ENCODE peak calls at places on chromosome 11, in four cellular contexts. One of them, this sample, is unnamed.

GRCh38 chr11:40825435-40825834 is 634.0 kb downstream of the LRRC4C start:
- DNase-seq in H9: no peak
- DNase-seq in AG10803: no peak
- DNase-seq in foreskin keratinocyte: no peak
- DNase-seq in this sample: no peak

GRCh38 chr11:1763336-1763795 is 361 bp downstream of the CTSD start:
- DNase-seq in foreskin keratinocyte: no peak
- DNase-seq in H9: no peak
- DNase-seq in AG10803: no peak
- DNase-seq in this sample: no peak

GRCh38 chr11:7512525-7513209 is 1.1 kb upstream of the PPFIBP2 start:
- DNase-seq in H9: no peak
- DNase-seq in AG10803: peak
- DNase-seq in foreskin keratinocyte: no peak
- DNase-seq in this sample: peak

GRCh38 chr11:15818132-15818842 is 538.1 kb downstream of the SOX6 start:
- DNase-seq in foreskin keratinocyte: no peak
- DNase-seq in H9: no peak
- DNase-seq in AG10803: no peak
- DNase-seq in this sample: no peak

GRCh38 chr11:9606799-9607510 is 33.5 kb downstream of the WEE1 start:
- DNase-seq in AG10803: no peak
- DNase-seq in H9: peak
- DNase-seq in foreskin keratinocyte: no peak
- DNase-seq in this sample: no peak

GRCh38 chr11:25566298-25567200 is 765.4 kb upstream of the ANO3 start:
- DNase-seq in H9: no peak
- DNase-seq in foreskin keratinocyte: peak
- DNase-seq in AG10803: no peak
- DNase-seq in this sample: no peak

GRCh38 chr11:13759050-13759449 is 90.6 kb downstream of the FAR1 start:
- DNase-seq in foreskin keratinocyte: no peak
- DNase-seq in H9: no peak
- DNase-seq in AG10803: no peak
- DNase-seq in this sample: no peak

GRCh38 chr11:36475192-36475591 is 34.9 kb downstream of the TRAF6 start:
- DNase-seq in AG10803: peak
- DNase-seq in foreskin keratinocyte: peak
- DNase-seq in H9: no peak
- DNase-seq in this sample: no peak

GRCh38 chr11:61162092-61162935 is 1.1 kb upstream of the VPS37C start:
- DNase-seq in AG10803: no peak
- DNase-seq in H9: no peak
- DNase-seq in foreskin keratinocyte: no peak
- DNase-seq in this sample: peak

GRCh38 chr11:43903969-43904368 is 23.3 kb downstream of the ALKBH3 start:
- DNase-seq in foreskin keratinocyte: no peak
- DNase-seq in H9: no peak
- DNase-seq in AG10803: no peak
- DNase-seq in this sample: no peak

GRCh38 chr11:63837027-63837688 is 1.8 kb upstream of the MARK2 start:
- DNase-seq in AG10803: peak
- DNase-seq in foreskin keratinocyte: peak
- DNase-seq in H9: peak
- DNase-seq in this sample: peak

GRCh38 chr11:75588067-75588481 is 26.0 kb downstream of the SERPINH1 start:
- DNase-seq in AG10803: no peak
- DNase-seq in foreskin keratinocyte: no peak
- DNase-seq in H9: no peak
- DNase-seq in this sample: no peak

GRCh38 chr11:75734491-75735180 is 17.0 kb downstream of the MOGAT2 start:
- DNase-seq in H9: no peak
- DNase-seq in AG10803: no peak
- DNase-seq in foreskin keratinocyte: no peak
- DNase-seq in this sample: no peak

GRCh38 chr11:12577746-12578644 is 96.2 kb upstream of the TEAD1 start:
- DNase-seq in foreskin keratinocyte: no peak
- DNase-seq in AG10803: no peak
- DNase-seq in H9: no peak
- DNase-seq in this sample: no peak

GRCh38 chr11:8098361-8098760 is 17.4 kb downstream of the TUB start:
- DNase-seq in AG10803: peak
- DNase-seq in H9: no peak
- DNase-seq in foreskin keratinocyte: no peak
- DNase-seq in this sample: no peak

GRCh38 chr11:131624526-131624925 is 254.1 kb downstream of the NTM start:
- DNase-seq in H9: no peak
- DNase-seq in AG10803: peak
- DNase-seq in foreskin keratinocyte: no peak
- DNase-seq in this sample: no peak

GRCh38 chr11:66313321-66314185 is 3.3 kb downstream of the CD248 start:
- DNase-seq in foreskin keratinocyte: no peak
- DNase-seq in AG10803: peak
- DNase-seq in H9: peak
- DNase-seq in this sample: peak
- TF ChIP-seq CTCF in foreskin keratinocyte: peak
- TF ChIP-seq CTCF in AG10803: peak
- TF ChIP-seq CTCF in H9: peak
- TF ChIP-seq CTCF in this sample: peak

GRCh38 chr11:66220566-66220935 is 47.9 kb upstream of the RAB1B start:
- DNase-seq in foreskin keratinocyte: no peak
- DNase-seq in H9: no peak
- DNase-seq in AG10803: no peak
- DNase-seq in this sample: no peak

GRCh38 chr11:66219846-66220565 is 48.4 kb upstream of the RAB1B start:
- DNase-seq in H9: peak
- DNase-seq in AG10803: no peak
- DNase-seq in foreskin keratinocyte: no peak
- DNase-seq in this sample: no peak

GRCh38 chr11:66221012-66221411 is 47.4 kb upstream of the RAB1B start:
- DNase-seq in foreskin keratinocyte: no peak
- DNase-seq in AG10803: no peak
- DNase-seq in H9: peak
- DNase-seq in this sample: no peak

GRCh38 chr11:66222358-66223149 is 45.9 kb upstream of the RAB1B start:
- DNase-seq in H9: peak
- DNase-seq in foreskin keratinocyte: peak
- DNase-seq in AG10803: peak
- DNase-seq in this sample: peak

DNA sequence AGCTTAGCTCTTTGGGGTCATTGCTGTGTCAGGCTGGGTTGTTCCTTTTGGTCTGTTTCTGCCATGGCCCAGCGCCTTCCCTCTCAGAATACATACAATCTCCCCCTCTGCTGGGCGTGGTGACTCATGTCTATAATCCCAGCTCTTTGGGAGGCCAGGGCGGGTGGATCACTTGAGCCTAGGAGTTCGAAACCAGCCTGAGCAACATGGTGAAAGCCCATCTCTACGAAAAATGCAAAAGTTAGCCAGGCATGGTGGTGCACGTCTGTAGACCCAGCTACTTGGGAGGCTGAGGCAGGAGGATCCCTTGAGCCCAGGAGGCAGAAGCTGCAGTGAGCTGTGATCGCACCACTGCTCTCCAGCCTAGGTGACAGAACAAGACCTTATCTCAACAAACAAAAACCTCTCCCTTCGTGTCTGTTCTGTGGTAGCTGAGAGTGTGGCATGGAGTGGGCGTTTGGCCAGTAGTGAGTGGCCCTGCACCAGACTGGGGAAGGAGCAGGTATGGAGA is 46.7 kb upstream of the RAB1B start:
- DNase-seq in foreskin keratinocyte: no peak
- DNase-seq in H9: peak
- DNase-seq in AG10803: no peak
- DNase-seq in this sample: no peak
- TF ChIP-seq CTCF in foreskin keratinocyte: no peak
- TF ChIP-seq CTCF in H9: no peak
- TF ChIP-seq CTCF in AG10803: no peak
- TF ChIP-seq CTCF in this sample: no peak

DNA sequence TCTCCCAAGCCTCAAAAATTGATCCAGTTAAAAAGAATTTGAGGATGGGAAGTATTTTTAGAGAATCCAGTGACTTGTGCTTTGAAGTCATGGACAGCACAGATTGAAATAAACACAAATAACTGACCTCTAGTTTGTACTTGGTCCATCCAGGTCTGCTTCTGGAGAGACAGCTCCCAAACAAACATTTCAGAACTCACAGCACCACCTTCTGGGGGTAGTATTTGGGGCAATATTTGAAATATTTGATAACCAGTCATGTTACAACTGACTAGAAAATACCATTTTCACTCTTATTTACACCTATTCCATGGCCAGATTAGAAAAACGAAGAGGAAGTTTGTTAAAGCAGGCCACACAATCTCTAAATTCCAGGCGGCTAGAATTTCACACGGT is 56.2 kb downstream of the CTSC start:
- DNase-seq in foreskin keratinocyte: no peak
- DNase-seq in AG10803: no peak
- DNase-seq in H9: no peak
- DNase-seq in this sample: no peak
- TF ChIP-seq CTCF in foreskin keratinocyte: peak
- TF ChIP-seq CTCF in AG10803: peak
- TF ChIP-seq CTCF in H9: peak
- TF ChIP-seq CTCF in this sample: no peak

DNA sequence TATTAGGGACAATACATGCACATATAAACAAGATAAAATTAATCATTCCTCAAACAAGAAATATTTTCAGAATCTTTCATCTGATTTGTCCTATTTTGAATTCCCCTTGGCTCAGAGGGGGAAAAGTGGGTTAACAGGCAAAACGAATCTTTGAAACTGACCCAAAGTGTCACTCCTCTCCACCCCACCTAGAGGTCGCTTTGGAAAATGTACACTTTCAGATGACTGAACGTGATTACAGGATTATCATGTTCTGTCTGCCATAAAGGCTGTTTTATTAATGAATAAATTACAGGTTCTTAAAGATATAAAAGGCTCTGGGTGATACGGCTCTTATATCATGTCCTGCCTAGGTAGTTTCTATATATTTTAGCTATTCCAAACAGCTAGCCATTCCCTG is 1735.0 kb downstream of the LRRC4C start:
- DNase-seq in AG10803: no peak
- DNase-seq in foreskin keratinocyte: no peak
- DNase-seq in H9: no peak
- DNase-seq in this sample: no peak
- TF ChIP-seq CTCF in AG10803: no peak
- TF ChIP-seq CTCF in foreskin keratinocyte: no peak
- TF ChIP-seq CTCF in H9: peak
- TF ChIP-seq CTCF in this sample: no peak

GRCh38 chr11:118258410-118258809 is 5.7 kb downstream of the MPZL2 start:
- DNase-seq in foreskin keratinocyte: no peak
- DNase-seq in AG10803: no peak
- DNase-seq in H9: no peak
- DNase-seq in this sample: no peak
- TF ChIP-seq CTCF in foreskin keratinocyte: peak
- TF ChIP-seq CTCF in AG10803: peak
- TF ChIP-seq CTCF in H9: peak
- TF ChIP-seq CTCF in this sample: no peak

DNA sequence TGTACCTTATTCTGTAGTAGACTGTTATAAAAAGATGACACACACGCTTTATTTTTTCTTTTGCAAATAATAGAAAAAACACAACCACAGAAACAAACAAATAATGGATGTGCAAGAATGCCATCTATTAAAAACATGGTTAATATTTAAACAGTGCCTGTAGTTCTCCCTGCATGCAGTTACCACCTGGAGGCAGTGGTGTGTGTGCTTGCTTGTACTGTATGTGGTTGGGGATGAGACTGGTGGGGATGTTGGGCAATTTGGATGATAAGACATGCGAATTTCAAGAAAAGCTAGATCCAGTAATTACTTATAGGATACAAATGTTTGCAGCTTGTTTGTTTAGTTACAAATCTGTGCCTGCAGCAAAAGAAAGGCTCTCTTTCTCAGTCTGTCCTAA is 3.6 kb downstream of the C11orf87 start:
- DNase-seq in AG10803: peak
- DNase-seq in foreskin keratinocyte: no peak
- DNase-seq in H9: no peak
- DNase-seq in this sample: no peak
- TF ChIP-seq CTCF in AG10803: peak
- TF ChIP-seq CTCF in foreskin keratinocyte: no peak
- TF ChIP-seq CTCF in H9: no peak
- TF ChIP-seq CTCF in this sample: no peak

GRCh38 chr11:72352859-72353551 is 81.3 kb downstream of the CLPB start:
- DNase-seq in foreskin keratinocyte: no peak
- DNase-seq in H9: peak
- DNase-seq in AG10803: peak
- DNase-seq in this sample: peak
- TF ChIP-seq CTCF in foreskin keratinocyte: peak
- TF ChIP-seq CTCF in H9: peak
- TF ChIP-seq CTCF in AG10803: peak
- TF ChIP-seq CTCF in this sample: peak

DNA sequence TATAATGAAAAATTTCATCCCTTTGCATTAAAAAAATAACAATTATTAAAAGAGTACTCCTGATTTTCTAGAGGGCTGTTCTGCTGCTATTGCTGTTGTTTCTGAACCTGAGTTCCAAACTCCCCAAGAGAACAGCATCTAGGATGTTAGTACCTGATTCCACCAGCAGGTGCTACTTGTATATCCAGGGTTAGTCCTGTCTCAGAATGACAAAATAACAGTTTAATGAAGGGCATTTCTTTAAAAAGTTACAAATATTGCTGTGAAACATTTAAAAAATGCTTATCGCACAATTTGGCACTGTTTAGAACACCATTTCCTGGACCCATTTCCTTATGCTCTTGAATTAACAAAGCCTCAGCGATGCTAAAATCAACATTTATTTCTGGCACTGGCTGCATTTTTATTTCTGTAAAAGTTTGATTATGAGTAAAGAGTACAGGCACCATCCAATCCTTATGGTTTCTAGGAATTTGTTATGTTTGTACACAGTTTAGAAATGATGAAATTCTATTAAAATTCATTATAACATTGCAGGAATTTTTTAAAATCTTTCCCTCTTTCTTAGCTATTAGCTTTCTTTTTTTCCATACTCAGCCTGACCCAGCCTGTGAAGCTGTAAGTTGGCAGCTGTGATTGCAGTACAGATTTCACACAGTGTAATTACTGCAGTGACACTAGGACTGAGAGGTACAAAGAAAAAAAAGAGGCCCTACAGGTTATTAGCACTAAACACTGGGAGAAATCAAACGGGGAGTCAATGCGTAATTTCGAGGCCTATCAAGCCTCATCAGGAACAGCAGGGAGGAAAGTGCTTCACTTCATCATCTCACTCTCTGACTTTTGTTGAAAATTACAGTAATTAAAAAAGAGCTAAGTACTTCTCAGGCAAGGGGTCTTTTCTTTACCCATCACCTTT is 208.8 kb downstream of the DCDC1 start:
- DNase-seq in H9: no peak
- DNase-seq in foreskin keratinocyte: no peak
- DNase-seq in AG10803: no peak
- DNase-seq in this sample: no peak
- TF ChIP-seq CTCF in H9: peak
- TF ChIP-seq CTCF in foreskin keratinocyte: peak
- TF ChIP-seq CTCF in AG10803: peak
- TF ChIP-seq CTCF in this sample: peak

GRCh38 chr11:121426476-121427454 is 25.3 kb upstream of the SORL1 start:
- DNase-seq in foreskin keratinocyte: no peak
- DNase-seq in AG10803: no peak
- DNase-seq in H9: peak
- DNase-seq in this sample: peak
- TF ChIP-seq CTCF in foreskin keratinocyte: peak
- TF ChIP-seq CTCF in AG10803: no peak
- TF ChIP-seq CTCF in H9: no peak
- TF ChIP-seq CTCF in this sample: no peak

This sample was measured in nephron progenitor cell.